ENCODE peak calls at places on chromosomes 3 and 15, in four cellular contexts. F, D, T and O are unnamed samples.

GRCh38 chr3:74613060-74613459 is 1.4 kb downstream of the CNTN3 start:
- DNase-seq in F (no peak), D (no peak), T (no peak), O (no peak)

GRCh38 chr3:126350502-126351085 is 6.6 kb downstream of the KLF15 start:
- DNase-seq in F (no peak), D (no peak), T (peak; percentile 9), O (peak; percentile 66)

GRCh38 chr15:66078196-66078928 is 175.2 kb downstream of the MEGF11 start:
- DNase-seq in F (no peak), D (no peak), T (no peak), O (no peak)

GRCh38 chr3:136385457-136385856 is 135.3 kb downstream of the PCCB start:
- DNase-seq in F (no peak), D (no peak), T (no peak), O (no peak)

GRCh38 chr3:173748140-173748539 is 350.6 kb downstream of the NLGN1 start:
- DNase-seq in F (no peak), D (no peak), T (no peak), O (no peak)

GRCh38 chr3:120497318-120497717 is 46.5 kb upstream of the FSTL1 start:
- DNase-seq in F (peak; percentile 24), D (no peak), T (no peak), O (no peak)

GRCh38 chr15:91926871-91927270 is 73.4 kb downstream of the SLCO3A1 start:
- DNase-seq in F (no peak), D (no peak), T (no peak), O (no peak)

GRCh38 chr15:31323627-31324026 is 3.0 kb upstream of the KLF13 start:
- DNase-seq in F (no peak), D (no peak), T (no peak), O (no peak)

GRCh38 chr15:29070471-29071192 is 184.9 kb downstream of the APBA2 start:
- DNase-seq in F (no peak), D (no peak), T (no peak), O (no peak)

GRCh38 chr15:29090617-29091466 is 178.8 kb downstream of the NSMCE3 start:
- DNase-seq in F (no peak), D (no peak), T (no peak), O (no peak)

GRCh38 chr3:7621645-7622044 is 760.7 kb downstream of the GRM7 start:
- DNase-seq in F (no peak), D (no peak), T (no peak), O (no peak)

GRCh38 chr15:29799859-29800258 is 22.4 kb downstream of the TJP1 start:
- DNase-seq in F (no peak), D (no peak), T (no peak), O (no peak)

GRCh38 chr3:71056327-71056726 is 527.2 kb downstream of the FOXP1 start:
- DNase-seq in F (no peak), D (no peak), T (no peak), O (no peak)

GRCh38 chr3:124032881-124033359 is 41.0 kb upstream of the ROPN1 start:
- DNase-seq in F (peak; percentile 78), D (no peak), T (peak; percentile 60), O (peak; percentile 96)

GRCh38 chr3:170448530-170449110 is 30.0 kb downstream of the CLDN11 start:
- DNase-seq in F (no peak), D (no peak), T (no peak), O (no peak)

GRCh38 chr3:134333522-134334181 is 40.6 kb downstream of the AMOTL2 start:
- DNase-seq in F (no peak), D (no peak), T (no peak), O (peak; percentile 85)

GRCh38 chr15:58115692-58116091 is 22.5 kb upstream of the AQP9 start:
- DNase-seq in F (no peak), D (no peak), T (no peak), O (no peak)

GRCh38 chr3:110806924-110807323 is 264.7 kb upstream of the NECTIN3 start:
- DNase-seq in F (no peak), D (no peak), T (no peak), O (no peak)

GRCh38 chr3:188212308-188212969 is 58.5 kb downstream of the LPP start:
- DNase-seq in F (no peak), D (no peak), T (no peak), O (no peak)

GRCh38 chr3:129892857-129893615 is 475 bp downstream of the TMCC1 start:
- DNase-seq in F (peak; percentile 12), D (no peak), T (no peak), O (peak; percentile 88)

GRCh38 chr3:66097647-66098046 is 58.9 kb upstream of the MAGI1 start:
- DNase-seq in F (no peak), D (no peak), T (no peak), O (no peak)

GRCh38 chr3:120649735-120650705 is 32.0 kb downstream of the HGD start:
- DNase-seq in F (no peak), D (no peak), T (no peak), O (no peak)

GRCh38 chr15:61921093-61921492 is 139.2 kb downstream of the VPS13C start:
- DNase-seq in F (no peak), D (no peak), T (no peak), O (no peak)

GRCh38 chr3:156456771-156457224 is 98.1 kb downstream of the SSR3 start:
- DNase-seq in F (peak; percentile 7), D (no peak), T (no peak), O (no peak)

GRCh38 chr3:121529308-121529707 is 16.5 kb downstream of the POLQ start:
- DNase-seq in F (no peak), D (no peak), T (no peak), O (no peak)

GRCh38 chr15:49852756-49853155 is 231.9 kb downstream of the DTWD1 start:
- DNase-seq in F (no peak), D (no peak), T (no peak), O (no peak)

GRCh38 chr3:31533169-31533870 is 595 bp downstream of the STT3B start:
- DNase-seq in F (peak; percentile 32), D (no peak), T (peak; percentile 20), O (peak; percentile 43)

GRCh38 chr15:80693682-80694623 is 1.2 kb upstream of the ABHD17C start:
- DNase-seq in F (peak; percentile 15), D (no peak), T (no peak), O (no peak)

GRCh38 chr3:43883729-43884396 is 193.1 kb downstream of the ABHD5 start:
- DNase-seq in F (peak; percentile 17), D (no peak), T (no peak), O (no peak)

GRCh38 chr15:25060996-25061620 is 106.3 kb downstream of the SNRPN start:
- DNase-seq in F (no peak), D (no peak), T (no peak), O (peak; percentile 25)

GRCh38 chr3:52794612-52795099 is at the start of gene ITIH3:
- DNase-seq in F (no peak), D (no peak), T (no peak), O (no peak)

GRCh38 chr3:141960731-141961130 is 84.3 kb downstream of the ATP1B3 start:
- DNase-seq in F (no peak), D (no peak), T (no peak), O (no peak)

GRCh38 chr15:32737246-32737757 is 19.5 kb downstream of the GREM1 start:
- DNase-seq in F (no peak), D (no peak), T (no peak), O (no peak)

GRCh38 chr3:133472242-133472641 is 72.4 kb downstream of the BFSP2 start:
- DNase-seq in F (no peak), D (no peak), T (no peak), O (no peak)

GRCh38 chr3:37243811-37244748 is 69.7 kb upstream of the LRRFIP2 start:
- DNase-seq in F (peak; percentile 91), D (peak; percentile 9), T (peak; percentile 59), O (peak; percentile 98)

GRCh38 chr15:51144021-51144532 is 49.4 kb upstream of the TNFAIP8L3 start:
- DNase-seq in F (no peak), D (no peak), T (no peak), O (no peak)

GRCh38 chr3:55549172-55549571 is 62.1 kb upstream of the WNT5A start:
- DNase-seq in F (no peak), D (no peak), T (no peak), O (no peak)
- TF ChIP-seq CTCF in F (no peak), D (no peak), T (peak; percentile 23), O (no peak)

GRCh38 chr15:42270996-42271395 is 2.0 kb upstream of the GANC start:
- DNase-seq in F (no peak), D (no peak), T (no peak), O (no peak)
- H3K4me3 ChIP-seq in F (peak overlapping the region; percentile 79), D (peak overlapping the region; percentile 13), T (no peak overlapping the region), O (no peak overlapping the region)

GRCh38 chr3:153216928-153217327 is 54.9 kb downstream of the RAP2B start:
- DNase-seq in F (no peak), D (no peak), T (no peak), O (no peak)

GRCh38 chr3:153219147-153219546 is 57.1 kb downstream of the RAP2B start:
- DNase-seq in F (no peak), D (no peak), T (no peak), O (no peak)

GRCh38 chr3:153215971-153216370 is 53.9 kb downstream of the RAP2B start:
- DNase-seq in F (no peak), D (no peak), T (no peak), O (no peak)

DNA sequence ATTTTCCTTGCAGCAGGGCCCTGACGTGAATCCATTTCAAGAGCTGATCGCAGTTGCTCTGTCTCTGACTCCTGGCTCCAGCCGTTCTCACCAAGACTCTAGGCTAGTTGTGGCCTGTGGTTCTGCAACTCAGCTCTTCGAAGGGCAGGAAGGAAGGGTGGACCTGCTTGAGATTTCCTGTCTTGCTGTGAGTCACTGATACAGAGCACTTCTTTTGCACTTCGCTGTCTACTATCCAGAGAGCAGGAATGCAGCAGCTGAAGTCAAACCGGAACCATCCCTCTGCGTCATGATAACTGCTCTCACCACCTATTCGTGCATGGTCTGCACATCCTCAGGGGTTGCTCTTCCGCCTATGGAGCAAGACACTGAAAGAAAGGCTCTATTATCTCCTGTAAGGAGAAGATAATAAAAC is 59.7 kb downstream of the RAP2B start:
- DNase-seq in F (no peak), D (peak; percentile 36), T (peak; percentile 16), O (peak; percentile 81)
- TF ChIP-seq POLR2A in F (no peak), D (no peak), T (no peak), O (no peak)

DNA sequence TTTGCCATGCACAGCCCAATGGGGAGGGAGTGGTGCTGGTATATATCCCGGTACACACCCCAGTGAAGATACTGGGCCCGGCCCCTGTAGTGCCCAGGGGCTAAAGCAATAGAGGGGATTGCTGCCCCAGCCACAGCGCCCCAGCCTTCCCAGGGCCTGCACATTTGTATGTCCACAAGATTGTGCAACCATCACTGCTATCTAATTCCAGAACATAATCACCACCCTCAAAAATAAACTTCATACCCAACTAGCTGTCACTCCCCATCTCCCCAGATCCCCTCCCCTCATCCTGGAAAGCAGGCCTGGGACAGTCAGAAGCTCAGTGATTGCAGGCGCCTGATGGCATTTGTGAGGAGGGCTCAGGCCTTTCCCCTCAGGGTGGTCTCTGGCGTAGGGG is 13.5 kb downstream of the GNAI2 start:
- DNase-seq in F (no peak), D (no peak), T (no peak), O (no peak)
- TF ChIP-seq CTCF in F (no peak), D (no peak), T (no peak), O (no peak)

GRCh38 chr3:107847791-107848190 is 243.0 kb downstream of the CD47 start:
- DNase-seq in F (no peak), D (no peak), T (no peak), O (no peak)

GRCh38 chr3:107848516-107848915 is 242.3 kb downstream of the CD47 start:
- DNase-seq in F (no peak), D (no peak), T (no peak), O (no peak)

GRCh38 chr3:107842940-107843339 is 247.9 kb downstream of the CD47 start:
- DNase-seq in F (no peak), D (no peak), T (no peak), O (no peak)

GRCh38 chr3:107846282-107846852 is 244.5 kb downstream of the CD47 start:
- DNase-seq in F (peak; percentile 74), D (no peak), T (peak; percentile 63), O (peak; percentile 90)

GRCh38 chr3:107845355-107846281 is 245.2 kb downstream of the CD47 start:
- DNase-seq in F (peak; percentile 36), D (no peak), T (no peak), O (no peak)
- H3K4me3 ChIP-seq in F (peak overlapping the region; percentile 6), D (no peak overlapping the region), T (no peak overlapping the region), O (no peak overlapping the region)